ENCODE peak calls at places on chromosome 1, in seven cellular contexts. W is fibroblast of mammary gland, Z is fibroblast of lung, P is IMR-90, N is CD14-positive monocyte, R is upper lobe of left lung, A is astrocyte of the spinal cord. F is an unnamed sample.

GRCh38 chr1:167128261-167129227 is 34.7 kb downstream of the STYXL2 start:
- DNase-seq in W (no peak), Z (no peak), P (no peak), N (no peak), R (no peak), A (no peak), F (no peak)

GRCh38 chr1:31584869-31585735 is 8.8 kb downstream of the TINAGL1 start:
- DNase-seq in W (no peak), Z (no peak), P (no peak), N (no peak), R (no peak), A (no peak), F (no peak)

GRCh38 chr1:106502659-106503058 is 553.8 kb upstream of the PRMT6 start:
- DNase-seq in W (no peak), Z (no peak), P (no peak), N (no peak), R (no peak), A (no peak), F (no peak)

GRCh38 chr1:115330480-115331013 is 7.5 kb downstream of the NGF start:
- DNase-seq in W (peak; percentile 98), Z (peak; percentile 91), P (peak; percentile 96), N (no peak), R (no peak), A (peak; percentile 87), F (peak; percentile 70)

GRCh38 chr1:31658721-31659120 is 14.0 kb upstream of the PEF1 start:
- DNase-seq in W (peak; percentile 59), Z (peak; percentile 47), P (peak; percentile 64), N (no peak), R (no peak), A (peak; percentile 27), F (no peak)

GRCh38 chr1:205354259-205354904 is 2.3 kb downstream of the KLHDC8A start:
- DNase-seq in W (peak; percentile 80), Z (peak; percentile 64), P (peak; percentile 76), N (no peak), R (peak; percentile 51), A (peak; percentile 73), F (peak; percentile 62)

GRCh38 chr1:231896806-231897205 is 270.2 kb downstream of the DISC1 start:
- DNase-seq in W (no peak), Z (no peak), P (no peak), N (no peak), R (no peak), A (no peak), F (no peak)

GRCh38 chr1:156860639-156861423 is at the start of gene NTRK1:
- DNase-seq in W (no peak), Z (peak; percentile 30), P (no peak), N (no peak), R (no peak), A (no peak), F (no peak)

GRCh38 chr1:169949139-169949538 is 55.4 kb upstream of the SCYL3 start:
- DNase-seq in W (peak; percentile 42), Z (peak; percentile 64), P (peak; percentile 39), N (no peak), R (no peak), A (peak; percentile 74), F (peak; percentile 26)

GRCh38 chr1:156708245-156708661 is 2.9 kb upstream of the CRABP2 start:
- DNase-seq in W (peak; percentile 49), Z (no peak), P (no peak), N (no peak), R (no peak), A (no peak), F (no peak)

GRCh38 chr1:156963621-156964020 is 43.2 kb downstream of the LRRC71 start:
- DNase-seq in W (no peak), Z (no peak), P (no peak), N (peak; percentile 75), R (peak; percentile 58), A (no peak), F (no peak)

GRCh38 chr1:93977546-93977945 is 68.3 kb upstream of the GCLM start:
- DNase-seq in W (peak; percentile 88), Z (peak; percentile 78), P (peak; percentile 78), N (no peak), R (no peak), A (peak; percentile 63), F (no peak)

GRCh38 chr1:93980881-93981280 is 71.7 kb upstream of the GCLM start:
- DNase-seq in W (no peak), Z (peak; percentile 84), P (no peak), N (no peak), R (no peak), A (peak; percentile 22), F (no peak)

GRCh38 chr1:93979040-93979717 is 69.9 kb upstream of the GCLM start:
- DNase-seq in W (no peak), Z (no peak), P (no peak), N (no peak), R (no peak), A (no peak), F (no peak)

GRCh38 chr1:93979718-93980319 is 70.6 kb upstream of the GCLM start:
- DNase-seq in W (peak; percentile 82), Z (peak; percentile 91), P (peak; percentile 69), N (no peak), R (no peak), A (peak; percentile 44), F (no peak)

GRCh38 chr1:93980320-93980744 is 71.1 kb upstream of the GCLM start:
- DNase-seq in W (no peak), Z (peak; percentile 40), P (no peak), N (no peak), R (no peak), A (no peak), F (no peak)
- TF ChIP-seq CTCF in W (peak; percentile 32), Z (peak; percentile 24), P (peak; percentile 25), N (no peak), R (no peak), A (peak; percentile 43), F (peak; percentile 53)

GRCh38 chr1:235270625-235271024 is 57.4 kb downstream of the ARID4B start:
- DNase-seq in W (peak; percentile 70), Z (peak; percentile 69), P (peak; percentile 45), N (no peak), R (no peak), A (peak; percentile 45), F (peak; percentile 69)
- TF ChIP-seq CTCF in W (peak; percentile 16), Z (peak; percentile 14), P (no peak), N (peak; percentile 7), R (peak; percentile 26), A (no peak), F (peak; percentile 25)

DNA sequence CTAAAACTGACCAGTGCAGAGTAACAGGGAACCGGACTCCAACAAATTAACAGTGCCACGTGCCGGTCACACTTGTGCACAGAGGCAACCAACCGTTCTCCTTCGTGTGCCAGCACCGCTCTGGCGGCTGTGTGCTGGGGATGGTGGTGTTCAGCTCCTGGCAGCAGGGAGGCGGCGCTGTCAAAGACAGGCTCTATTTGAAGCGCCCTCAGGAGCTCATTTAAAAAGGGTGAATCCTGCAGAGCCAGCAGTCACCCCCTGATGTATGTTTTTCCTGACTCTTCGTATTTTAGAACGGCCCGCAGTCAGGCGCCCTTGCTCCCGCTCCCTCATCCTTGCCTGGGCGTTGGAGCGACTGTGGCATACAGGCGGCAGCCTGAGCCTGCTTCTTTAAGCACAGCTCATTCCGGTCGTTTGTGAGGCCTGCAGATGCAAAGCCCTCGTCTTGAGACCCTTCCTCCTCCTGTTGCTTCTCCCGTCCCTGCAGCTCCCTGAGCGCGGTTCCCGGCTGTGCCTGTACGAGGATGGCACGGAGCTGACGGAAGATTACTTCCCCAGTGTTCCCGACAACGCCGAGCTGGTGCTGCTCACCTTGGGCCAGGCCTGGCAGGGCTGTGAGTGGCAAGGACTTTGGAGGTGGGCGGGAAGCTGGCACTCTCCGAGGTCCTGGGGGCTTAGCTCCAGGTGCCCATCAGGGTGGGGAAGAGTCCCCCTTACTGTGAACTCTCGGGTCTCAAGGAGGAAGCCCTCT is 1.1 kb downstream of the DFFB start:
- DNase-seq in W (peak; percentile 28), Z (peak; percentile 32), P (peak; percentile 36), N (no peak), R (peak; percentile 41), A (peak; percentile 26), F (no peak)
- TF ChIP-seq CTCF in W (no peak), Z (peak; percentile 27), P (peak; percentile 19), N (no peak), R (no peak), A (peak; percentile 38), F (peak; percentile 38)

GRCh38 chr1:173477286-173478098 is at the start of gene PRDX6:
- DNase-seq in W (peak; percentile 41), Z (peak; percentile 83), P (peak; percentile 79), N (no peak), R (peak; percentile 54), A (peak; percentile 80), F (peak; percentile 48)
- TF ChIP-seq CTCF in W (no peak), Z (no peak), P (no peak), N (no peak), R (peak; percentile 36), A (no peak), F (no peak)

DNA sequence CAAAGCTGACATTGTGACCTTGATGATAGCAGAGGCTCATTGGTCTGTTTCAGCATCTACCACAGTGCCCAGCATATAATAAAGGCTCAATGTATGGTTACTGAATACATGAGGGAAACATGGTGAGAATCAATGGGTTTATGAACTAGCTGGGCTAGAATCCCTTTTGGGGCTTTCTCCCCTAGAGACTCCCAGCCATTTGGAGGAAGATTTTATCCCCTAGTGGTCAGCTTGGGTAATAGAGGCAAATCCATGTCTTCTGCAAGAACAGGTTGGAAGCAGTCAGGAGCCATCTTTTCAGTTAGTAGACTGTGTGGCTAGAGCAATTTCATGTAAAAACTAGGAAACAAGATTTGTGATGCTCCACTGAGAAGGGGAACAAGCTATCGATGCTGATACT is 15.8 kb upstream of the REG4 start:
- DNase-seq in W (peak; percentile 5), Z (no peak), P (no peak), N (no peak), R (no peak), A (no peak), F (no peak)
- TF ChIP-seq CTCF in W (peak; percentile 54), Z (peak; percentile 40), P (no peak), N (peak; percentile 77), R (peak; percentile 31), A (peak; percentile 41), F (peak; percentile 35)

GRCh38 chr1:240491156-240491555 is 120.8 kb downstream of the GREM2 start:
- DNase-seq in W (peak; percentile 23), Z (peak; percentile 84), P (peak; percentile 80), N (no peak), R (no peak), A (peak; percentile 78), F (peak; percentile 56)
- TF ChIP-seq CTCF in W (no peak), Z (no peak), P (no peak), N (no peak), R (no peak), A (no peak), F (no peak)